ENCODE peak calls at places on chromosomes 13 and 19, in five cellular contexts. G is epithelial cell of esophagus, P is breast epithelium, W is fibroblast of mammary gland, A is AG09309. I is an unnamed sample.

GRCh38 chr13:41693434-41693833 is 236.1 kb downstream of the RGCC start:
- DNase-seq in P (no peak), G (peak), W (peak), A (no peak), I (no peak)

GRCh38 chr13:44165895-44166496 is 207.6 kb upstream of the SERP2 start:
- DNase-seq in W (no peak), P (no peak), A (no peak), G (peak), I (no peak)

GRCh38 chr13:94710881-94711560 is 1.3 kb downstream of the SOX21 start:
- DNase-seq in W (no peak), G (peak), P (no peak), A (no peak), I (no peak)

GRCh38 chr13:78679329-78679728 is 20.4 kb upstream of the OBI1 start:
- DNase-seq in W (no peak), P (no peak), A (no peak), G (no peak), I (no peak)

GRCh38 chr19:13260883-13261653 is 110.9 kb downstream of the IER2 start:
- DNase-seq in A (peak), W (peak), P (peak), G (peak), I (peak)

GRCh38 chr13:24680258-24680920 is at the start of gene ATP12A:
- DNase-seq in A (no peak), G (peak), P (no peak), W (no peak), I (no peak)

GRCh38 chr13:20843177-20843576 is 59.4 kb downstream of the XPO4 start:
- DNase-seq in G (no peak), W (no peak), P (no peak), A (no peak), I (peak)

GRCh38 chr13:40876020-40876738 is 86.8 kb downstream of the SLC25A15 start:
- DNase-seq in W (no peak), A (no peak), G (peak), P (no peak), I (no peak)

GRCh38 chr19:28705008-28705407 is 507.9 kb downstream of the UQCRFS1 start:
- DNase-seq in A (peak), G (peak), P (no peak), W (peak), I (peak)

GRCh38 chr13:39054112-39054511 is 15.9 kb downstream of the NHLRC3 start:
- DNase-seq in G (no peak), P (no peak), W (no peak), A (no peak), I (no peak)

GRCh38 chr13:101829484-101829883 is 377.0 kb downstream of the ITGBL1 start:
- DNase-seq in W (peak), A (no peak), G (no peak), P (no peak), I (peak)

GRCh38 chr19:16258440-16258903 is 60.8 kb downstream of the AP1M1 start:
- DNase-seq in W (no peak), P (peak), A (no peak), G (no peak), I (no peak)

GRCh38 chr19:5060591-5061339 is 91.9 kb downstream of the KDM4B start:
- DNase-seq in G (no peak), P (no peak), W (no peak), A (no peak), I (no peak)

GRCh38 chr19:37333457-37333856 is 37.4 kb upstream of the ZNF527 start:
- DNase-seq in W (peak), P (no peak), G (peak), A (no peak), I (no peak)

GRCh38 chr13:66915596-66916185 is 314.4 kb downstream of the PCDH9 start:
- DNase-seq in G (peak), W (peak), P (no peak), A (no peak), I (no peak)

GRCh38 chr19:29667941-29668340 is 2.7 kb downstream of the PLEKHF1 start:
- DNase-seq in P (no peak), W (no peak), G (no peak), A (no peak), I (no peak)

GRCh38 chr19:33397536-33398360 is 24.2 kb downstream of the CEBPG start:
- DNase-seq in G (no peak), P (no peak), A (no peak), W (no peak), I (no peak)

GRCh38 chr13:25659091-25659502 is 287.3 kb downstream of the ATP8A2 start:
- DNase-seq in G (peak), P (peak), W (no peak), A (no peak), I (no peak)

GRCh38 chr13:95246292-95247082 is 54.8 kb downstream of the ABCC4 start:
- DNase-seq in A (no peak), W (no peak), P (no peak), G (peak), I (no peak)

GRCh38 chr19:4933528-4933927 is 24.2 kb downstream of the UHRF1 start:
- DNase-seq in W (peak), G (no peak), A (no peak), P (peak), I (no peak)

GRCh38 chr13:114119196-114119595 is 13.2 kb downstream of the RASA3 start:
- DNase-seq in W (peak), P (no peak), A (no peak), G (peak), I (peak)

GRCh38 chr13:79485014-79485441 is 4.1 kb downstream of the NDFIP2 start:
- DNase-seq in A (peak), W (peak), G (peak), P (no peak), I (peak)

GRCh38 chr19:33687761-33688656 is 66.3 kb downstream of the CHST8 start:
- DNase-seq in A (no peak), W (no peak), P (no peak), G (no peak), I (no peak)

GRCh38 chr19:47028372-47028672 is 8.7 kb downstream of the NPAS1 start:
- DNase-seq in G (no peak), A (no peak), W (no peak), P (no peak), I (no peak)
- TF ChIP-seq CTCF in G (no peak), A (no peak), W (no peak), P (no peak), I (no peak)

DNA sequence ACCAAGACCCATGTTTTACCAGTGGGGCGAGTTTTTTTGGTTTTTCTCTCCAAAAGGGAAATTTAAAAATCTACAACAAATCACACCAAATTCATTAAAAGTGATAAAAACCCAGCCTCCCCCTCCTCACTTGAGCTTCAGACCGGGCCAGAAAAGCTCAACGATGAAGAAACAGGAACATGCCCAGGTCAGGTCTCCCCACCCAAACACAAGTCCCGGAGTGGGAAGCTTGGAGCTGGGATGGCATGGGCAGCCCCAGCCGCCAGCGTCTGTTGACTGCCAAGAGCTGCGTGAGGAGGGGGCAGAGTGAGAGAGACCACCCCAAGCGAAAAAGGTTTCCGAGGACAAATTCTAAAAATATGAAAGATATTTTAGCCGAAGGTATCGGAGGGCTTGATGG is 3.7 kb downstream of the RNU6-9 start:
- DNase-seq in A (no peak), P (no peak), G (no peak), W (no peak), I (no peak)
- H3K4me3 ChIP-seq in A (no peak), P (no peak), G (no peak), W (no peak), I (no peak)

GRCh38 chr19:50838239-50838638 is 4.9 kb upstream of the KLK15 start:
- DNase-seq in W (no peak), P (no peak), G (no peak), A (no peak), I (no peak)
- TF ChIP-seq CTCF in W (peak), P (no peak), G (peak), A (peak), I (peak)

GRCh38 chr19:42078538-42079275 is 2.7 kb downstream of the ZNF574 start:
- DNase-seq in P (no peak), A (no peak), W (no peak), G (no peak), I (no peak)

GRCh38 chr19:42079276-42079669 is 3.3 kb downstream of the ZNF574 start:
- DNase-seq in W (no peak), A (no peak), G (peak), P (no peak), I (no peak)

GRCh38 chr19:42076375-42076944 is 494 bp downstream of the ZNF574 start:
- DNase-seq in W (no peak), P (peak), A (no peak), G (no peak), I (no peak)

GRCh38 chr19:42079886-42080763 is 4.2 kb downstream of the ZNF574 start:
- DNase-seq in W (no peak), G (no peak), A (no peak), P (no peak), I (no peak)

GRCh38 chr19:42078058-42078457 is 2.1 kb downstream of the ZNF574 start:
- DNase-seq in P (no peak), A (no peak), W (no peak), G (no peak), I (no peak)
- H3K4me3 ChIP-seq in P (no peak), A (no peak), W (no peak), G (no peak), I (no peak)

DNA sequence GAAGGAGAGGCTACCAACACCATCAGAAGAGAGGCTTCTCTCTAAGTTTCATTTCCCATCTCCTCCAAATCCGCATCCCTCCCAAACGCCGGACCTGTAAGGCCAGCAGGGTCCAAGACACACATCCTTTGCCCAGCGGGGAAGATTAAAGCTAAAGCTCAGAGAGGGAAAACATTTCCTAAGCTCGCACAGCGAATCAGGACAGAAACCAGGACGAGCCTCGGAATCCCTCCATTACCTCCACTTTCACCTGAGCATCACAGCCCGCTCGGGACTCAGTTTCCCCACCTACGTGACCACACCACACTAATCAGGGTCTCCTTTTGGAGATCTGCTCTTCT is 711 bp upstream of the FOSB start:
- DNase-seq in W (no peak), G (no peak), A (no peak), P (no peak), I (no peak)
- TF ChIP-seq CTCF in W (peak), G (no peak), A (no peak), P (no peak), I (no peak)

DNA sequence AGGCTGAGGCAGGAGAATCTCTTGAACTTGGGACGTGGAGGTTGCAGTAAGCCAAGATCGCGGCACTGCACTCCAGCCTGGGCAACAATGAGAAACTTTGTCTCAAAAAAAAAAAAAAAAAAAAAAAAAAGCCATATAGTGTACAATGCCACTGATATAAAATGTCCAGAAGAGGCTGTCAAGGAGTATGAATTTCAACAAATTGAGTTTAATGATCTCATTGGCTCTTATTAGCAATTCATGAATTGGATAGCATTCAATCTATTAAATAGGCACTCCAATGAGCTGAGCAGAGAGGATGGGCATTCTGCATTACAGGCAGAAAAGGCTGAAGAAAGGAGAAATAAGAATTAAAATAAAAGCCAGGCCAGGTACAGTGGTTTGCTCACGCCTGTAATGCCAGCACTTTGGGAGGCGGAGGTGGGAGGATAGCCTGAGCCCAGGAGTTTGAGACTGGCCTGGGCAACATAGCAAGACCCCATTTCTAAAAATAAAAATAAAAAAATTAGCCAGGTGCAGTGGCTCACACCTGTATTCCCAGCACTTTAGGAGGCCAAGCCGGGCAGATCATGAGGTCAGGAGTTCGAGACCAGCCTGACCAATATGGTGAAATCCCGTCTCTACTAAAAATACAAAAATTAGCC is 757 bp upstream of the LMNB2 start:
- DNase-seq in A (no peak), W (no peak), G (no peak), P (no peak), I (no peak)
- H3K4me3 ChIP-seq in A (peak), W (peak), G (peak), P (peak), I (peak)

DNA sequence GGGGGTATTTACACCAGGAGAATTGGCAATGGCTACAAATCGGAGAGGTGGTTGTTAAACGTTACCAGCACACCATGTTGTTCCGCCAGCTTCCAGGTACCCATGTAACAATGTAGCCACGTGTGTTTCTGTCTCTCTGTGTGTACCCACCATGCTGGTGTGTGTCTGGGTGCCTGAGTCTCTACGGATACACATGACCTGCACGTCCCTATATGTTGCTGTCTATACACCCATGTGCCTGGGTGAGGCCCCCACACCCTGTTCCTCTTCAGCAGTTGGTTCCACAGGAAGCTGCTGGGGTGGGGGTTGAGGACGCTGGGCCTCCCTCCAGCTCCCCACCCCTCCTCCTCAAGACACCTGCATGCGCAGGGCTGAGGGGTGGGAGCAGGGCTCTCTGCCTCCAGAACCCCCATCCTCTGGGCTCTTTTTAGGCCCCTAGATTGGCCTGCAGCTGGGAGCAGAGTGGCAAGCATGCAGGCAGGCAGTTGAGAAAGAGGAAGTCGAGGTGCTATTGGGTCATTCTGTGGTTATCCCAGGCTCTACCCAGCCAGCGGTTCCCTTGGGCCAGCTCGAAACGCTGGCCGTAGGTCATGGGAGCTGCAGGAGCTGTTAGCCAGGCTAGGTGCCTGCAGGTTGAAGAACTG is at the start of gene ARHGEF18:
- DNase-seq in A (no peak), G (no peak), P (no peak), W (no peak), I (no peak)
- TF ChIP-seq CTCF in A (no peak), G (no peak), P (no peak), W (no peak), I (no peak)

DNA sequence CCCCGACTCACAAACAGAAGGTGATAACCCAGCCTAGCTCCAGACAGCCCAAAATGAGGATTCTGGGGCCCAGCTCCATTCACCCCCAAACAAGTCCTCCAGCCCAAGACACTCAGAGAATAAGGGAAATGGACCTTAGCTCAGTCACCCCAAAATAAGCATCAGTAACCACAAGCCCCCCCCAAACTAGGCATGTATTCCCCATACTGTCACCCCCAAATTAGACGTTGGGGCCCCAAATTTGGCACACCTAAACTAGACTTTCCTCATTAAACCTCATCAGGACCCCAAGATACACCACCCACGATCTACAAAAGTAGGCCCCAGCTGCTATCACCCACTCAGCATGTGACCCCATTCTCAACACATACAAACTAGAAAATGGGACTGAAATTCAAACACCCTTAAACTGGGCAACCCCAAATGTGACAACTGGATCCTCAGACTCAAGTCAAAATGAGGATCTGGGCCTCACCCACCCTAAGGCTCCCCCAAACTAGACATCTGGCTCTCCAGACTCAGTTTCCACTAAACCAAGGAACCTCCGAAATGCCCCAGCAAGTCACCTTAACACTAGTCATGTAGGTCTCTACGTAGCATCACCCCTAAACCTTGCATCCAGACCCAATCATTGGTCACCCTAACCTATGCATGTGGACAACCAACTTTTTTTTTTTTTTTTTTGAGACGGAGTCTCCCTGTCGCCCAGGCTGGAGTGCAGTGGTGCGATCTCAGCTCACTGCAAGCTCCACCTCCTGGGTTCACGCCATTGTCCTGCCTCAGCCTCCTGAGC is 13.4 kb upstream of the ERFL start:
- DNase-seq in A (no peak), G (no peak), W (no peak), P (no peak), I (no peak)
- H3K4me3 ChIP-seq in A (no peak), G (no peak), W (no peak), P (no peak), I (no peak)

GRCh38 chr19:46287585-46287984 is 9.3 kb upstream of the HIF3A start:
- DNase-seq in W (peak), G (peak), P (no peak), A (no peak), I (no peak)
- TF ChIP-seq CTCF in W (no peak), G (no peak), P (no peak), A (no peak), I (no peak)

I was measured in astrocyte of the cerebellum.